ENCODE peak calls at places on chromosomes 2 and 18, in six cellular contexts. I is K562; R is RWPE1; P is A172; N is effector memory CD8-positive, alpha-beta T cell; D is epithelial cell of proximal tubule. U is an unnamed sample.

GRCh38 chr18:7177131-7177744 is 53.7 kb upstream of the LRRC30 start:
- DNase-seq in I (peak), R (peak), P (peak), N (no peak), D (no peak), U (no peak)

GRCh38 chr2:62407401-62407800 is 98.6 kb downstream of the TMEM17 start:
- DNase-seq in I (no peak), R (no peak), P (no peak), N (no peak), D (no peak), U (no peak)

GRCh38 chr2:229686122-229686919 is 28.0 kb downstream of the DNER start:
- DNase-seq in I (no peak), R (no peak), P (no peak), N (no peak), D (no peak), U (no peak)

GRCh38 chr2:180110469-180110868 is 103.4 kb upstream of the CWC22 start:
- DNase-seq in I (no peak), R (no peak), P (no peak), N (no peak), D (no peak), U (no peak)

GRCh38 chr18:80176334-80177080 is 67.4 kb downstream of the ADNP2 start:
- DNase-seq in I (no peak), R (no peak), P (no peak), N (no peak), D (no peak), U (no peak)

GRCh38 chr2:216002274-216002673 is 11.1 kb downstream of the MREG start:
- DNase-seq in I (no peak), R (no peak), P (no peak), N (no peak), D (no peak), U (no peak)

GRCh38 chr18:38243291-38243690 is 677.7 kb upstream of the CELF4 start:
- DNase-seq in I (no peak), R (no peak), P (no peak), N (no peak), D (no peak), U (no peak)

GRCh38 chr2:8923173-8923572 is 80.3 kb downstream of the MBOAT2 start:
- DNase-seq in I (no peak), R (no peak), P (no peak), N (no peak), D (peak), U (no peak)

GRCh38 chr2:212451786-212452200 is 86.8 kb downstream of the ERBB4 start:
- DNase-seq in I (no peak), R (peak), P (peak), N (no peak), D (peak), U (no peak)

GRCh38 chr2:241980193-241980592 is 110.7 kb downstream of the RTP5 start:
- DNase-seq in I (no peak), R (no peak), P (no peak), N (no peak), D (no peak), U (no peak)

GRCh38 chr2:161136696-161137324 is 23.4 kb upstream of the TANK start:
- DNase-seq in I (no peak), R (no peak), P (peak), N (peak), D (peak), U (peak)

GRCh38 chr18:6868033-6868432 is 138.5 kb downstream of the ARHGAP28 start:
- DNase-seq in I (no peak), R (no peak), P (no peak), N (no peak), D (no peak), U (no peak)

GRCh38 chr2:234863043-234863934 is 88.5 kb upstream of the SH3BP4 start:
- DNase-seq in I (no peak), R (peak), P (peak), N (no peak), D (peak), U (no peak)

GRCh38 chr2:238857929-238858328 is 10.0 kb downstream of the TWIST2 start:
- DNase-seq in I (no peak), R (no peak), P (no peak), N (no peak), D (no peak), U (no peak)